ENCODE peak calls at places on chromosomes 3 and 15, in six cellular contexts. H is suprapubic skin, Z is sciatic nerve, N is H54, J is IMR-90, E is left ventricle myocardium inferior. L is an unnamed sample.

GRCh38 chr15:95922431-95922830 is 408.1 kb upstream of the NR2F2 start:
- DNase-seq in H (no peak), Z (no peak), N (no peak), J (no peak), E (no peak), L (no peak)

GRCh38 chr3:113947372-113948014 is at the start of gene ZDHHC23:
- DNase-seq in H (peak), Z (peak), N (peak), J (peak), E (peak), L (no peak)

GRCh38 chr3:77931272-77932009 is 891.5 kb downstream of the ROBO2 start:
- DNase-seq in H (no peak), Z (no peak), N (no peak), J (peak), E (no peak), L (no peak)

GRCh38 chr3:175342196-175342595 is 483.1 kb downstream of the NAALADL2 start:
- DNase-seq in H (no peak), Z (no peak), N (no peak), J (peak), E (no peak), L (no peak)

GRCh38 chr15:49628379-49628778 is 7.5 kb downstream of the DTWD1 start:
- DNase-seq in H (no peak), Z (no peak), N (no peak), J (no peak), E (no peak), L (no peak)

GRCh38 chr15:41017051-41017735 is 63.9 kb downstream of the CHAC1 start:
- DNase-seq in H (no peak), Z (no peak), N (no peak), J (peak), E (no peak), L (no peak)

GRCh38 chr3:40366203-40367162 is 20.5 kb upstream of the ENTPD3 start:
- DNase-seq in H (no peak), Z (no peak), N (no peak), J (peak), E (no peak), L (no peak)

GRCh38 chr3:13718000-13718399 is 161.9 kb downstream of the WNT7A start:
- DNase-seq in H (peak), Z (peak), N (no peak), J (no peak), E (no peak), L (no peak)

GRCh38 chr3:8436667-8437287 is 64.8 kb upstream of the LMCD1 start:
- DNase-seq in H (no peak), Z (no peak), N (no peak), J (no peak), E (no peak), L (no peak)

GRCh38 chr3:60461199-60461598 is 790.1 kb downstream of the FHIT start:
- DNase-seq in H (no peak), Z (no peak), N (no peak), J (no peak), E (no peak), L (no peak)

GRCh38 chr3:42351221-42351620 is 59.2 kb downstream of the LYZL4 start:
- DNase-seq in H (no peak), Z (no peak), N (no peak), J (peak), E (no peak), L (no peak)

GRCh38 chr3:111592143-111592542 is 3.0 kb downstream of the ZBED2 start:
- DNase-seq in H (no peak), Z (no peak), N (no peak), J (peak), E (no peak), L (no peak)

GRCh38 chr15:52735231-52736089 is 54.7 kb downstream of the ONECUT1 start:
- DNase-seq in H (no peak), Z (no peak), N (peak), J (peak), E (no peak), L (peak)

GRCh38 chr3:147513785-147514184 is 104.6 kb downstream of the ZIC1 start:
- DNase-seq in H (no peak), Z (no peak), N (no peak), J (no peak), E (no peak), L (no peak)

GRCh38 chr3:63193647-63194046 is 84.5 kb upstream of the SYNPR start:
- DNase-seq in H (no peak), Z (no peak), N (no peak), J (no peak), E (no peak), L (no peak)

GRCh38 chr3:156518726-156519125 is 36.2 kb downstream of the SSR3 start:
- DNase-seq in H (no peak), Z (no peak), N (no peak), J (peak), E (no peak), L (no peak)

GRCh38 chr3:52979190-52979983 is 66.5 kb downstream of the SFMBT1 start:
- DNase-seq in H (no peak), Z (no peak), N (no peak), J (no peak), E (no peak), L (no peak)

GRCh38 chr3:113304856-113305540 is 93.6 kb downstream of the BOC start:
- DNase-seq in H (no peak), Z (no peak), N (no peak), J (peak), E (no peak), L (no peak)

GRCh38 chr3:160804762-160805161 is 48.7 kb downstream of the PPM1L start:
- DNase-seq in H (no peak), Z (no peak), N (peak), J (no peak), E (peak), L (no peak)

GRCh38 chr15:69782809-69783208 is 314.9 kb downstream of the TLE3 start:
- DNase-seq in H (no peak), Z (no peak), N (no peak), J (no peak), E (no peak), L (no peak)

GRCh38 chr3:159170436-159171003 is 368.7 kb downstream of the MFSD1 start:
- DNase-seq in H (no peak), Z (no peak), N (no peak), J (peak), E (no peak), L (no peak)

GRCh38 chr3:125119752-125120369 is 64.1 kb upstream of the HEG1 start:
- DNase-seq in H (peak), Z (no peak), N (no peak), J (no peak), E (no peak), L (no peak)

GRCh38 chr3:29701326-29701983 is 420.6 kb downstream of the RBMS3 start:
- DNase-seq in H (no peak), Z (no peak), N (no peak), J (no peak), E (no peak), L (no peak)

GRCh38 chr3:119767936-119768601 is 13.8 kb upstream of the NR1I2 start:
- DNase-seq in H (no peak), Z (no peak), N (no peak), J (no peak), E (no peak), L (no peak)

GRCh38 chr3:77655421-77655820 is 615.5 kb downstream of the ROBO2 start:
- DNase-seq in H (no peak), Z (no peak), N (no peak), J (no peak), E (no peak), L (no peak)

GRCh38 chr3:114155370-114155821 is 23.5 kb downstream of the DRD3 start:
- DNase-seq in H (no peak), Z (no peak), N (peak), J (peak), E (peak), L (no peak)

GRCh38 chr3:117278424-117279190 is 569.0 kb downstream of the TUSC7 start:
- DNase-seq in H (no peak), Z (no peak), N (no peak), J (peak), E (no peak), L (no peak)

GRCh38 chr3:14452676-14453367 is 50.4 kb downstream of the SLC6A6 start:
- DNase-seq in H (peak), Z (peak), N (peak), J (peak), E (peak), L (peak)

GRCh38 chr3:139309880-139310279 is 33.9 kb upstream of the MRPS22 start:
- DNase-seq in H (no peak), Z (no peak), N (peak), J (no peak), E (no peak), L (no peak)

GRCh38 chr15:60390931-60391501 is 6.8 kb downstream of the ANXA2 start:
- DNase-seq in H (no peak), Z (no peak), N (no peak), J (peak), E (no peak), L (peak)

GRCh38 chr15:41772720-41773331 is 1.5 kb upstream of the MAPKBP1 start:
- DNase-seq in H (no peak), Z (no peak), N (peak), J (peak), E (no peak), L (no peak)

GRCh38 chr3:99915911-99916310 is 98.2 kb downstream of the CMSS1 start:
- DNase-seq in H (no peak), Z (no peak), N (no peak), J (no peak), E (no peak), L (no peak)

GRCh38 chr15:92393994-92394326 is 279 bp downstream of the ST8SIA2 start:
- DNase-seq in H (no peak), Z (no peak), N (no peak), J (no peak), E (no peak), L (no peak)

GRCh38 chr3:159711560-159712333 is 276.9 kb upstream of the IL12A start:
- DNase-seq in H (no peak), Z (no peak), N (peak), J (peak), E (peak), L (no peak)

GRCh38 chr3:139343895-139344856 is at the start of gene MRPS22:
- DNase-seq in H (no peak), Z (peak), N (peak), J (peak), E (peak), L (peak)

L was measured in keratinocyte.